ENCODE peak calls at places on chromosomes 4 and X, in ten cellular contexts. N is breast epithelium; K is IMR-90; S is psoas muscle; W is GM23248; V is A549; J is CD4-positive, CD25-positive, alpha-beta regulatory T cell; A is coronary artery; L is caudate nucleus; D is ascending aorta. O is an unnamed sample.

GRCh38 chr4:122458625-122459024 is 2.1 kb upstream of the IL2 start:
- DNase-seq in N (no peak), K (peak), S (no peak), W (peak), V (no peak), J (no peak), A (no peak), L (no peak), D (no peak), O (peak)

GRCh38 chrX:133859336-133859735 is 126.1 kb downstream of the GPC3 start:
- DNase-seq in N (no peak), K (no peak), S (no peak), W (no peak), V (no peak), J (no peak), A (no peak), L (no peak), D (no peak), O (no peak)

GRCh38 chr4:83436680-83437079 is 18.9 kb downstream of the HELQ start:
- DNase-seq in N (no peak), K (no peak), S (no peak), W (no peak), V (no peak), J (no peak), A (no peak), L (no peak), D (no peak), O (no peak)

GRCh38 chrX:49291615-49292337 is 11.7 kb upstream of the GAGE10 start:
- DNase-seq in N (no peak), K (peak), S (peak), W (peak), V (peak), J (peak), A (no peak), L (peak), D (no peak), O (peak)

GRCh38 chr4:94140998-94141397 is 66.7 kb upstream of the SMARCAD1 start:
- DNase-seq in N (no peak), K (no peak), S (no peak), W (no peak), V (no peak), J (no peak), A (no peak), L (no peak), D (no peak), O (peak)

GRCh38 chrX:1420371-1420770 is 28.5 kb upstream of the SLC25A6 start:
- DNase-seq in N (no peak), K (no peak), S (no peak), W (no peak), V (no peak), J (no peak), A (no peak), L (no peak), D (no peak), O (no peak)

GRCh38 chr4:6920174-6920573 is 10.5 kb downstream of the TBC1D14 start:
- DNase-seq in N (no peak), K (no peak), S (no peak), W (no peak), V (no peak), J (no peak), A (no peak), L (no peak), D (no peak), O (no peak)

GRCh38 chrX:107683931-107684330 is 55.6 kb downstream of the PRPS1 start:
- DNase-seq in N (no peak), K (no peak), S (no peak), W (no peak), V (no peak), J (no peak), A (no peak), L (no peak), D (no peak), O (no peak)

GRCh38 chrX:9875801-9876200 is 89.6 kb downstream of the SHROOM2 start:
- DNase-seq in N (no peak), K (no peak), S (no peak), W (no peak), V (no peak), J (no peak), A (no peak), L (no peak), D (no peak), O (no peak)

GRCh38 chrX:9871871-9872270 is 85.6 kb downstream of the SHROOM2 start:
- DNase-seq in N (no peak), K (peak), S (no peak), W (peak), V (no peak), J (no peak), A (no peak), L (no peak), D (no peak), O (no peak)

GRCh38 chrX:9873360-9873759 is 87.1 kb downstream of the SHROOM2 start:
- DNase-seq in N (no peak), K (no peak), S (no peak), W (no peak), V (no peak), J (no peak), A (no peak), L (no peak), D (no peak), O (no peak)

GRCh38 chrX:9874483-9874882 is 88.3 kb downstream of the SHROOM2 start:
- DNase-seq in N (no peak), K (peak), S (no peak), W (peak), V (no peak), J (no peak), A (no peak), L (no peak), D (no peak), O (no peak)

DNA sequence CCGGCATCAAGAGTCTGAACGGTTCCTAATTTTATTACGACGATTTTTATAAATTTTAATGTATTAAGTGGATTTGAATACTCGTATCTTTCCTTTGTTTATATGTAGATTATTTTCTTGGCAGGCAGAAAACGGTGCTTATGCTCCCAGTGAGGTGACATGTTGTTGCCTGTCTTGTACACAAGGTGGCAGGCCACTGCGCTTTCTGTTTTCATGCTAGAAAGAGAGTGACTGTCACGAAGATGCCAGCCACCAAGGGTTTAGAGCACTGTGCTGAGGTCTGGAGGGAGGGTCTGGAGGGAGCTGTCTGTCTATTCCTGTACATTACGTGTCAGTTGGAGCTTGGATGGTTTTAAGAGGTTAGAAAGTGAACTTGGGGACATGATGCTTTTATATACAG is 87.7 kb downstream of the SHROOM2 start:
- DNase-seq in N (no peak), K (peak), S (no peak), W (peak), V (peak), J (peak), A (no peak), L (peak), D (no peak), O (peak)
- H3K27ac ChIP-seq in N (no peak), K (no peak), S (no peak), W (no peak), V (no peak), J (no peak), A (no peak), L (no peak), D (no peak), O (no peak)

GRCh38 chrX:150692296-150692695 is 900 bp upstream of the MTMR1 start:
- DNase-seq in N (no peak), K (no peak), S (no peak), W (no peak), V (no peak), J (no peak), A (no peak), L (peak), D (no peak), O (peak)
- H3K27ac ChIP-seq in N (peak), K (peak), S (peak), W (peak), V (peak), J (peak), A (peak), L (no peak), D (peak), O (peak)

DNA sequence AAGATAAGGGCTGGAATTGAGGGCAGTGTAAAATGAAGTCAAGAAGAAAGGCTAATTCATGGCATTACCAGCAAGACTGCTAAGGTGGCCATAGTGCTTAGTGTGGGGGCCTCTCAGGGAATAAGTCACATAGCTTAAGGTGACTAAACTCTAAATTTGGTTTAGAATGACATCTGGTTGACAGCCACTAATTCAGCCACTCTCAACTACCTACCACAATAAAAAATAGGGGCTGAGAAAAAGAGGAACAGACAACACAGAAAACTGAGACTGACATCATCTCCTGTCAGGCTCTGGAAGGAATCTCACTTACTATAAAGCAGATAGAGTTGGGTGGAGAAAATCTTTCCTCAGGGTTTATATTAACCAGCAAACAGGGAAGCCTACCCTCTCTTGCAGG is 96.9 kb downstream of the CHRDL1 start:
- DNase-seq in N (no peak), K (no peak), S (no peak), W (no peak), V (no peak), J (no peak), A (no peak), L (no peak), D (no peak), O (no peak)
- H3K27ac ChIP-seq in N (no peak), K (no peak), S (no peak), W (no peak), V (no peak), J (no peak), A (no peak), L (no peak), D (no peak), O (no peak)

GRCh38 chr4:57639566-57640328 is 529.6 kb upstream of the IGFBP7 start:
- DNase-seq in N (no peak), K (no peak), S (no peak), W (no peak), V (no peak), J (no peak), A (no peak), L (no peak), D (no peak), O (no peak)

GRCh38 chr4:57640391-57641100 is 530.4 kb upstream of the IGFBP7 start:
- DNase-seq in N (no peak), K (no peak), S (no peak), W (no peak), V (no peak), J (no peak), A (no peak), L (no peak), D (no peak), O (no peak)

GRCh38 chr4:57633212-57633859 is 523.2 kb upstream of the IGFBP7 start:
- DNase-seq in N (no peak), K (no peak), S (no peak), W (no peak), V (no peak), J (no peak), A (no peak), L (no peak), D (no peak), O (no peak)

GRCh38 chr4:57632564-57632963 is 522.4 kb upstream of the IGFBP7 start:
- DNase-seq in N (no peak), K (no peak), S (no peak), W (no peak), V (no peak), J (no peak), A (no peak), L (no peak), D (no peak), O (no peak)

GRCh38 chr4:57635900-57636299 is 525.7 kb upstream of the IGFBP7 start:
- DNase-seq in N (no peak), K (no peak), S (no peak), W (no peak), V (no peak), J (no peak), A (no peak), L (no peak), D (no peak), O (no peak)
- H3K27ac ChIP-seq in N (no peak), K (no peak), S (no peak), W (no peak), V (no peak), J (no peak), A (no peak), L (no peak), D (no peak), O (no peak)

O was measured in Karpas-422.